ENCODE peak calls at places on chromosome 11, in nine cellular contexts. One of them, this sample, is unnamed.

GRCh38 chr11:13667245-13667644 is 1.2 kb upstream of the FAR1 start:
- DNase-seq in psoas muscle: no peak
- DNase-seq in GM12878: no peak
- DNase-seq in colonic mucosa: no peak
- DNase-seq in ascending aorta: no peak
- DNase-seq in CD4-positive, alpha-beta memory T cell: no peak
- DNase-seq in lung: no peak
- DNase-seq in iPS DF 6.9: no peak
- DNase-seq in tibial artery: no peak
- DNase-seq in this sample: no peak

GRCh38 chr11:66044757-66045156 is 4.2 kb downstream of the GAL3ST3 start:
- DNase-seq in psoas muscle: no peak
- DNase-seq in GM12878: no peak
- DNase-seq in CD4-positive, alpha-beta memory T cell: no peak
- DNase-seq in tibial artery: no peak
- DNase-seq in colonic mucosa: no peak
- DNase-seq in lung: no peak
- DNase-seq in iPS DF 6.9: no peak
- DNase-seq in ascending aorta: no peak
- DNase-seq in this sample: no peak

GRCh38 chr11:75270896-75271415 is 30.4 kb downstream of the TPBGL start:
- DNase-seq in ascending aorta: no peak
- DNase-seq in GM12878: no peak
- DNase-seq in colonic mucosa: no peak
- DNase-seq in lung: no peak
- DNase-seq in iPS DF 6.9: no peak
- DNase-seq in psoas muscle: peak
- DNase-seq in tibial artery: no peak
- DNase-seq in CD4-positive, alpha-beta memory T cell: peak
- DNase-seq in this sample: peak

GRCh38 chr11:1939006-1939626 is 8.0 kb upstream of the MRPL23 start:
- DNase-seq in GM12878: no peak
- DNase-seq in colonic mucosa: no peak
- DNase-seq in lung: no peak
- DNase-seq in psoas muscle: peak
- DNase-seq in CD4-positive, alpha-beta memory T cell: no peak
- DNase-seq in iPS DF 6.9: no peak
- DNase-seq in tibial artery: no peak
- DNase-seq in ascending aorta: no peak
- DNase-seq in this sample: peak

GRCh38 chr11:130212431-130212961 is 52.9 kb downstream of the ST14 start:
- DNase-seq in tibial artery: no peak
- DNase-seq in colonic mucosa: peak
- DNase-seq in iPS DF 6.9: no peak
- DNase-seq in psoas muscle: no peak
- DNase-seq in CD4-positive, alpha-beta memory T cell: no peak
- DNase-seq in lung: peak
- DNase-seq in GM12878: no peak
- DNase-seq in ascending aorta: no peak
- DNase-seq in this sample: no peak

GRCh38 chr11:73585834-73586575 is 11.9 kb downstream of the FAM168A start:
- DNase-seq in psoas muscle: no peak
- DNase-seq in ascending aorta: no peak
- DNase-seq in iPS DF 6.9: no peak
- DNase-seq in colonic mucosa: no peak
- DNase-seq in CD4-positive, alpha-beta memory T cell: no peak
- DNase-seq in GM12878: no peak
- DNase-seq in tibial artery: no peak
- DNase-seq in lung: no peak
- DNase-seq in this sample: no peak

GRCh38 chr11:104522650-104523049 is 358.7 kb upstream of the PDGFD start:
- DNase-seq in lung: no peak
- DNase-seq in iPS DF 6.9: no peak
- DNase-seq in ascending aorta: no peak
- DNase-seq in colonic mucosa: no peak
- DNase-seq in psoas muscle: no peak
- DNase-seq in tibial artery: no peak
- DNase-seq in CD4-positive, alpha-beta memory T cell: no peak
- DNase-seq in GM12878: no peak
- DNase-seq in this sample: no peak

GRCh38 chr11:93323747-93324146 is 6.8 kb upstream of the DEUP1 start:
- DNase-seq in iPS DF 6.9: no peak
- DNase-seq in psoas muscle: no peak
- DNase-seq in tibial artery: no peak
- DNase-seq in GM12878: no peak
- DNase-seq in lung: no peak
- DNase-seq in CD4-positive, alpha-beta memory T cell: no peak
- DNase-seq in colonic mucosa: no peak
- DNase-seq in ascending aorta: no peak
- DNase-seq in this sample: no peak

GRCh38 chr11:44066732-44067131 is 662 bp downstream of the ACCS start:
- DNase-seq in lung: no peak
- DNase-seq in colonic mucosa: peak
- DNase-seq in iPS DF 6.9: no peak
- DNase-seq in ascending aorta: no peak
- DNase-seq in CD4-positive, alpha-beta memory T cell: peak
- DNase-seq in tibial artery: no peak
- DNase-seq in psoas muscle: no peak
- DNase-seq in GM12878: no peak
- DNase-seq in this sample: no peak

GRCh38 chr11:432501-433100 is 9.2 kb downstream of the ANO9 start:
- DNase-seq in ascending aorta: no peak
- DNase-seq in psoas muscle: peak
- DNase-seq in iPS DF 6.9: no peak
- DNase-seq in lung: no peak
- DNase-seq in colonic mucosa: no peak
- DNase-seq in tibial artery: no peak
- DNase-seq in GM12878: no peak
- DNase-seq in CD4-positive, alpha-beta memory T cell: no peak
- DNase-seq in this sample: no peak

DNA sequence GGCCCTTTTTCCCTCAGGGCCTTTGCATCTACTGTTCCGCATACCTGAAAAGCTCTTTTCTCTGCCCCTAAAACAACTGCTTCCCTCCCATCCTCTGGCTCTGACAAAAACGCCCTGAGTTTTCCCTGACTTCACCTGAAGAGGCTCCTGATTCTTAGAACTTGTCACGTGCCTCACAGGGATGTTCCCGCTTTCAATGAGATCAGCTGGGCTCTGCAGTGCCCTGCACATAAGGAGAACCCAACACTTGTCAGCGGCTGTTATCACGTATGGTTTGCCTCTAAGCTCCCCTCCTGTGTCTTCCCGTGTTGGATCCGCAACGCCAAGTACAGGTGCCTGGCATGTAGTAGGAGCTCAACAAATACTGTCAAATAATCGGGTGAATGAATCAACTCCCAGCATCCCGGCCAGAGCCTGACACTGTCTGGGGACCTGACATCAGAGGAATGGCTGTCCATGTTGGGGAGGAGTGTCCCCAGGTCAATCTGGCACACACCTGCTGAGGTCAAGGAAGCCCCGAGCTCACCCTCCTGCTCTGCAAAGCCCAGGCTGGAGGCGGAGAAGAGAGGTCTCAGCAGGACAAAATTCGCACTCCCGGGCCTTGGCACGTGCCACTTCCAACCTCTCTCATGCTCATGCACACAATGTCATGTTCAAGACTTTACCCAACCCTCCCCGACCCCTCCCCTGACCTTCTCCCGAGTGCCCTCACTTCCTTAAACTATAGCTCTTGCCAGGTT is 4.2 kb upstream of the GRK2 start:
- DNase-seq in colonic mucosa: peak
- DNase-seq in ascending aorta: peak
- DNase-seq in CD4-positive, alpha-beta memory T cell: no peak
- DNase-seq in iPS DF 6.9: no peak
- DNase-seq in lung: no peak
- DNase-seq in GM12878: no peak
- DNase-seq in psoas muscle: no peak
- DNase-seq in tibial artery: peak
- DNase-seq in this sample: no peak
- H3K27ac ChIP-seq in colonic mucosa: peak
- H3K27ac ChIP-seq in ascending aorta: peak
- H3K27ac ChIP-seq in CD4-positive, alpha-beta memory T cell: no peak
- H3K27ac ChIP-seq in iPS DF 6.9: no peak
- H3K27ac ChIP-seq in lung: no peak
- H3K27ac ChIP-seq in GM12878: no peak
- H3K27ac ChIP-seq in psoas muscle: no peak
- H3K27ac ChIP-seq in tibial artery: no peak
- H3K27ac ChIP-seq in this sample: no peak

GRCh38 chr11:47400813-47401279 is 7.5 kb upstream of the SLC39A13 start:
- DNase-seq in GM12878: peak
- DNase-seq in ascending aorta: no peak
- DNase-seq in CD4-positive, alpha-beta memory T cell: no peak
- DNase-seq in tibial artery: peak
- DNase-seq in colonic mucosa: no peak
- DNase-seq in psoas muscle: peak
- DNase-seq in iPS DF 6.9: no peak
- DNase-seq in lung: no peak
- DNase-seq in this sample: peak
- H3K4me3 ChIP-seq in GM12878: peak
- H3K4me3 ChIP-seq in ascending aorta: peak
- H3K4me3 ChIP-seq in CD4-positive, alpha-beta memory T cell: no peak
- H3K4me3 ChIP-seq in tibial artery: peak
- H3K4me3 ChIP-seq in colonic mucosa: peak
- H3K4me3 ChIP-seq in psoas muscle: peak
- H3K4me3 ChIP-seq in iPS DF 6.9: peak
- H3K4me3 ChIP-seq in lung: no peak
- H3K4me3 ChIP-seq in this sample: no peak

DNA sequence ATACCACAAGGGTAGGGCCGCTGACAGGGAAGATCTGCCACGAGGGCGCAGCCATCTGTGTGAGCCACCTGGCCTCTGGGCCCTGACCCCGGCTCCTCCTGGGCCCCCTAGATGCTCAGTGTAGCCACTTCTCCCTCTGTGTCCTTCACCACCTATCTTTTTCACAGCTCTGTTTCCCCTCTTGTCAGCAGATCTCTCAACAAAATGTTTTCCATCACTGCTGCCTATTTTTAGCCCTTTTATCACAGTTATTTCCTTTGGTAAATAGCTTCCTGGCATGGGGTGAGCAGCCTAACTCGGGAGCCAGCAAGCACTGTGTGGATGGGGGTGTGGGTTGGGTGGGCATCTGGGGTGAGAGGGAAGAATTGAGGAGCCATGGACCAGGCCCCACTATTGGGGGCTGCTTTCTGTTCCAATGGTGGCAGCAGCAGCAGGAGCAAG is 135.2 kb upstream of the NAV2 start:
- DNase-seq in ascending aorta: no peak
- DNase-seq in tibial artery: no peak
- DNase-seq in colonic mucosa: no peak
- DNase-seq in psoas muscle: no peak
- DNase-seq in CD4-positive, alpha-beta memory T cell: no peak
- DNase-seq in lung: no peak
- DNase-seq in iPS DF 6.9: no peak
- DNase-seq in GM12878: no peak
- DNase-seq in this sample: no peak
- H3K27ac ChIP-seq in ascending aorta: peak
- H3K27ac ChIP-seq in tibial artery: peak
- H3K27ac ChIP-seq in colonic mucosa: peak
- H3K27ac ChIP-seq in psoas muscle: no peak
- H3K27ac ChIP-seq in CD4-positive, alpha-beta memory T cell: no peak
- H3K27ac ChIP-seq in lung: peak
- H3K27ac ChIP-seq in iPS DF 6.9: no peak
- H3K27ac ChIP-seq in GM12878: no peak
- H3K27ac ChIP-seq in this sample: peak

DNA sequence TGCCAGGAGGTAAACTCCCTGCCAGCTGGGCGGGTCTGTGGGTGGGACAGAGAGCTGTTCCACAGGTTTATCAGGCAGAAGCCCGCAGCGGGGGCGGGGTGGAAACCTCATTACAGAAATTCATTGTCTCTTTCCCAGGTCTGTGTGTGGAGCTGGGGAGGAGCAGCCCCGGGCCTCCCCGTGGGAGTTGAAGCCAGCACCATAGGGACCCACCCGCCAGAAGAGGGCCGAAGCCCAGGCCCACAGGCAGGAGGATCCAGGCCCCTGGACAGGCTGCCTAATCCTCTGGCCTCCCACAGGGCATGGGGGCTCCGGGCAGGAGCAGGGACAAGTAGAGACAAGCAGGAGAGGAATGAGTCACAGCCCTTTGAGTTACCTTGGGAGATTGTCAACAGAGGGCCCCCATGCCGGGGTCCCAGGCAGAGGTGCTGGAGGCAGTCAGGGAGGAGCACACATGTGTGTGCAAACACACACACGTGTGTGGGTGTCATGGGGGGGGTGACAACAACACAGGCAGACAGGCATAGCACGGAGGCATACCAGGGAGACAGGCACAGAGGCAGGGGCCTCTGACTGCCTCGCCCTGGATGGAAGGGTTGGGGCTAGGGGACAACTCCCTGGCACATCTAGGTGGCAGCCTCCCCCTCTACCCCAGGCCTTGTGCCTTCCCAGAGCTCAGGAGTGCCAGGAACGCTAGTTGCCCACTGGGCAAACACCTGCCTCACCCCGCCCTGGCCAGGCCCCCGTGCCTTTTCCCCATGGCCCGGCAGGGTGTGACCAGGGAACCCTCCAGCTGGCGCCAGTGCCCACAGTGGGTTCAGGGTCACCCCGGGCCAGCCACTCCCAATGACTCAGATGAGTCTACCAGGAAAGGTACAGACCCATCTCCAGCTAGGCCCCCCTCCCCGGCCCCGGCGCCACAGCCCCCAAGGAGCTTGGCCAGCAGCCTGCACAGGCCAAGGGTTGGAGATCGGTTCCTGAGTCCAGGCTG is 1.3 kb downstream of the CDC42BPG start:
- DNase-seq in CD4-positive, alpha-beta memory T cell: no peak
- DNase-seq in colonic mucosa: peak
- DNase-seq in iPS DF 6.9: no peak
- DNase-seq in psoas muscle: peak
- DNase-seq in tibial artery: no peak
- DNase-seq in GM12878: no peak
- DNase-seq in lung: no peak
- DNase-seq in ascending aorta: no peak
- DNase-seq in this sample: no peak
- H3K4me3 ChIP-seq in CD4-positive, alpha-beta memory T cell: no peak
- H3K4me3 ChIP-seq in colonic mucosa: peak
- H3K4me3 ChIP-seq in iPS DF 6.9: no peak
- H3K4me3 ChIP-seq in psoas muscle: no peak
- H3K4me3 ChIP-seq in tibial artery: no peak
- H3K4me3 ChIP-seq in GM12878: no peak
- H3K4me3 ChIP-seq in lung: no peak
- H3K4me3 ChIP-seq in ascending aorta: no peak
- H3K4me3 ChIP-seq in this sample: no peak